ENCODE peak calls at places on chromosome 5, in five cellular contexts. C is H1, K is K562, U is A549, T is GM12878. Y is an unnamed sample.

GRCh38 chr5:52150501-52150900 is 637.2 kb upstream of the ITGA1 start:
- DNase-seq in C (no peak), K (no peak), U (no peak), T (no peak), Y (peak; percentile 39)

GRCh38 chr5:145811834-145812625 is 23.1 kb downstream of the PRELID2 start:
- DNase-seq in C (no peak), K (no peak), U (peak; percentile 54), T (no peak), Y (peak; percentile 6)

GRCh38 chr5:112186401-112186990 is 232.6 kb downstream of the EPB41L4A start:
- DNase-seq in C (no peak), K (peak; percentile 21), U (peak; percentile 57), T (no peak), Y (peak; percentile 35)

GRCh38 chr5:177605667-177606066 is 5.7 kb downstream of the B4GALT7 start:
- DNase-seq in C (no peak), K (no peak), U (no peak), T (no peak), Y (no peak)

GRCh38 chr5:68196876-68197275 is 18.7 kb upstream of the PIK3R1 start:
- DNase-seq in C (no peak), K (no peak), U (no peak), T (peak; percentile 67), Y (no peak)

GRCh38 chr5:179900707-179901106 is 7.0 kb downstream of the TBC1D9B start:
- DNase-seq in C (no peak), K (no peak), U (no peak), T (no peak), Y (no peak)

GRCh38 chr5:150485770-150486401 is 22.0 kb upstream of the NDST1 start:
- DNase-seq in C (no peak), K (peak; percentile 85), U (peak; percentile 48), T (no peak), Y (no peak)

GRCh38 chr5:159552751-159553150 is 222.5 kb upstream of the IL12B start:
- DNase-seq in C (no peak), K (no peak), U (no peak), T (no peak), Y (no peak)

GRCh38 chr5:180799902-180800801 is 2.5 kb downstream of the MGAT1 start:
- DNase-seq in C (no peak), K (peak; percentile 35), U (peak; percentile 25), T (no peak), Y (no peak)

GRCh38 chr5:107373511-107374263 is 297.1 kb downstream of the EFNA5 start:
- DNase-seq in C (no peak), K (no peak), U (no peak), T (no peak), Y (no peak)

GRCh38 chr5:44983006-44983405 is 174.3 kb downstream of the MRPS30 start:
- DNase-seq in C (no peak), K (no peak), U (peak; percentile 13), T (no peak), Y (no peak)

GRCh38 chr5:38642194-38642987 is 85.9 kb upstream of the LIFR start:
- DNase-seq in C (no peak), K (no peak), U (no peak), T (no peak), Y (no peak)

GRCh38 chr5:122653087-122654017 is 121.5 kb upstream of the SNX2 start:
- DNase-seq in C (no peak), K (no peak), U (no peak), T (no peak), Y (no peak)

GRCh38 chr5:181215997-181216982 is 6.8 kb upstream of the TRIM41 start:
- DNase-seq in C (no peak), K (no peak), U (peak; percentile 91), T (peak; percentile 9), Y (no peak)

GRCh38 chr5:92749943-92750342 is 831.1 kb downstream of the NR2F1-AS1 start:
- DNase-seq in C (peak; percentile 15), K (no peak), U (peak; percentile 42), T (no peak), Y (peak; percentile 5)

GRCh38 chr5:131996210-131997025 is 15.0 kb downstream of the ACSL6 start:
- DNase-seq in C (no peak), K (peak; percentile 21), U (no peak), T (no peak), Y (peak; percentile 91)

GRCh38 chr5:96662725-96663513 is 743 bp downstream of the CAST start:
- DNase-seq in C (no peak), K (peak; percentile 57), U (peak; percentile 94), T (peak; percentile 50), Y (peak; percentile 69)

GRCh38 chr5:142823176-142823575 is 53.0 kb downstream of the ARHGAP26 start:
- DNase-seq in C (no peak), K (no peak), U (no peak), T (no peak), Y (no peak)

GRCh38 chr5:1429501-1429900 is 15.7 kb downstream of the SLC6A3 start:
- DNase-seq in C (no peak), K (no peak), U (no peak), T (no peak), Y (no peak)

GRCh38 chr5:14364576-14365472 is 216.8 kb upstream of the OTULINL start:
- DNase-seq in C (peak; percentile 44), K (peak; percentile 55), U (peak; percentile 48), T (no peak), Y (peak; percentile 33)

GRCh38 chr5:61919920-61920319 is 386.1 kb upstream of the KIF2A start:
- DNase-seq in C (no peak), K (no peak), U (peak; percentile 60), T (no peak), Y (peak; percentile 56)

GRCh38 chr5:55159763-55160492 is at the start of gene GPX8:
- DNase-seq in C (no peak), K (peak; percentile 28), U (peak; percentile 88), T (no peak), Y (peak; percentile 32)

GRCh38 chr5:41574391-41574790 is 64.0 kb upstream of the PLCXD3 start:
- DNase-seq in C (no peak), K (no peak), U (no peak), T (no peak), Y (no peak)

GRCh38 chr5:132069994-132070393 is 3.6 kb upstream of the CSF2 start:
- DNase-seq in C (no peak), K (no peak), U (no peak), T (no peak), Y (no peak)

GRCh38 chr5:149938791-149939358 is 5.7 kb downstream of the PDE6A start:
- DNase-seq in C (no peak), K (no peak), U (peak; percentile 94), T (no peak), Y (no peak)

GRCh38 chr5:10250804-10251276 is 760 bp downstream of the CCT5 start:
- DNase-seq in C (no peak), K (no peak), U (no peak), T (no peak), Y (no peak)

GRCh38 chr5:150516011-150516410 is 8.1 kb downstream of the NDST1 start:
- DNase-seq in C (no peak), K (no peak), U (peak; percentile 41), T (no peak), Y (peak; percentile 25)

GRCh38 chr5:171445910-171446516 is 26.6 kb downstream of the FGF18 start:
- DNase-seq in C (no peak), K (no peak), U (no peak), T (no peak), Y (no peak)

GRCh38 chr5:149406203-149406978 is 27.3 kb upstream of the IL17B start:
- DNase-seq in C (no peak), K (peak; percentile 56), U (no peak), T (no peak), Y (no peak)

GRCh38 chr5:142829821-142830220 is 59.6 kb downstream of the ARHGAP26 start:
- DNase-seq in C (no peak), K (no peak), U (no peak), T (no peak), Y (no peak)

GRCh38 chr5:63686938-63687337 is 275.3 kb downstream of the HTR1A start:
- DNase-seq in C (no peak), K (no peak), U (peak; percentile 1), T (no peak), Y (no peak)

GRCh38 chr5:170486366-170486765 is 17.5 kb upstream of the KCNIP1 start:
- DNase-seq in C (no peak), K (no peak), U (no peak), T (no peak), Y (no peak)

GRCh38 chr5:64807505-64807904 is 38.8 kb downstream of the CWC27 start:
- DNase-seq in C (no peak), K (no peak), U (no peak), T (no peak), Y (no peak)

GRCh38 chr5:135208555-135209494 is 174.8 kb upstream of the PITX1 start:
- DNase-seq in C (no peak), K (no peak), U (peak; percentile 60), T (no peak), Y (peak; percentile 79)

GRCh38 chr5:95822408-95823240 is at the start of gene GLRX:
- DNase-seq in C (peak; percentile 47), K (peak; percentile 27), U (peak; percentile 81), T (no peak), Y (peak; percentile 65)

GRCh38 chr5:59729357-59729756 is 164.2 kb downstream of the PDE4D start:
- DNase-seq in C (no peak), K (no peak), U (no peak), T (no peak), Y (no peak)

GRCh38 chr5:21680196-21680595 is 1172.9 kb downstream of the CDH12 start:
- DNase-seq in C (no peak), K (no peak), U (peak; percentile 8), T (no peak), Y (no peak)

DNA sequence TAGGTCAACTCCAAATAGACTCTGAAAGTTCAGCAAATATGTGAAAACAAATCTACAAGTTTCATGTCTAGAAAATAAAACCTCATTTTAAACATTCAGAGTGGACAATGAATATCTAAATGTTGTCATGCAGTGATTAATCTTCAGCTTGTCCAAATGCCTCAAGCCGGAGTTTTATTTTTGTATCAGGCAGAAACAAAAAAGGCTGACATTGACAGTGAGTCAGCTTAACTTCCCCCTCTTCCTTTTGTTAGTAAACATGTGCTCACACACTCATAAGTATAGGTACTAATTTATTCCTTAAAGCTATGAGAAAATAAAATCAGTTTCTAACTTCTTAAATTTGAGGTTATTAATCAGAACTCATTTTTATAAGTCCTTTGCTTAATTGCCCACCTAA is 467.9 kb upstream of the DAB2 start:
- DNase-seq in C (no peak), K (no peak), U (no peak), T (no peak), Y (no peak)
- TF ChIP-seq HDAC2 in C (no peak), K (no peak), U (no peak), T (no peak), Y (no peak)

GRCh38 chr5:94700592-94700991 is 82.1 kb downstream of the SLF1 start:
- DNase-seq in C (no peak), K (no peak), U (no peak), T (peak; percentile 33), Y (no peak)
- TF ChIP-seq HDAC2 in C (no peak), K (no peak), U (no peak), T (no peak), Y (no peak)

GRCh38 chr5:93990504-93991085 is 249.2 kb upstream of the POU5F2 start:
- DNase-seq in C (no peak), K (no peak), U (no peak), T (no peak), Y (no peak)
- TF ChIP-seq HDAC2 in C (no peak), K (no peak), U (no peak), T (no peak), Y (no peak)

DNA sequence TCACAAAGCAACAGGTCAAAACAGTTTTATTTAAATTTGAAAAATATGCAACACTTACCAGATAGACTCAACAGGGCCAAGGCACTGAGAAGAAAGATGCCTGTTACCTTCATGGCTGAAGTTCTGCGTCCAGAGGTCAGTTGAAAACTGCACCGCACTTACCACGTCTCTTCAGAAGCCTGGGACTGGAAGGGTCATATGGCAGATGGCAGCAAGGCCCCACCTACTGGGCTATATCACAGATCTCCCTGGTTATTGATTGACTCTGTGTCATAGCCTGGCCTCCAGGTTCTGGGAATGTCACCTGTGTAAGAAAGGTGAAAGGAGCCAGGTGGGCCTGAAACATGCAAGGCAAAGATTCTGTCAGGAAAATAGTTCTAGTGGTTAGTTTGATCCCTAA is at the start of gene SPINK1:
- DNase-seq in C (no peak), K (no peak), U (no peak), T (no peak), Y (no peak)
- TF ChIP-seq HDAC2 in C (no peak), K (no peak), U (no peak), T (no peak), Y (no peak)